ENCODE peak calls at places on chromosomes 1 and 21, in nine cellular contexts. W is activated CD4-positive, alpha-beta T cell treated with anti-CD3 and anti-CD28 coated beads, Interleukin-2, amount 50 U/mL, for 1 hour; H is stimulated activated effector memory CD8-positive, alpha-beta T cell treated with anti-CD3 and anti-CD28 coated beads, Interleukin-12 subunit alpha, Interleukin-12 subunit beta, amount 100 ng/mL, for 72 hours; R is AG09319; C is neuronal stem cell; M is cardiac fibroblast; Q is amniotic stem cell; N is trophoblast cell; J is Caki2. P is an unnamed sample.
A peak's percentile ranks its signal among the peaks of the same experiment; 100 is the strongest.

GRCh38 chr1:30413606-30414005 is 309.8 kb downstream of the MATN1 start:
- DNase-seq in R (no peak), M (no peak), N (no peak), C (no peak), Q (no peak), J (no peak), W (no peak), H (peak; percentile 32), P (no peak)

GRCh38 chr1:156504062-156504813 is 3.7 kb upstream of the MEF2D start:
- DNase-seq in H (no peak), N (no peak), W (no peak), R (no peak), C (no peak), Q (no peak), M (no peak), J (no peak), P (no peak)

GRCh38 chr1:180133193-180133592 is 21.5 kb upstream of the QSOX1 start:
- DNase-seq in H (no peak), W (no peak), N (no peak), J (no peak), Q (no peak), R (no peak), C (no peak), M (no peak), P (no peak)

GRCh38 chr1:98172578-98172977 is 251.7 kb upstream of the DPYD start:
- DNase-seq in N (no peak), C (no peak), H (no peak), W (no peak), Q (no peak), M (no peak), J (no peak), R (no peak), P (no peak)

GRCh38 chr1:209945377-209945776 is 7.4 kb downstream of the SYT14 start:
- DNase-seq in N (no peak), W (no peak), H (no peak), Q (no peak), M (no peak), R (no peak), J (no peak), C (no peak), P (no peak)

GRCh38 chr1:115975569-115976061 is 698 bp upstream of the SLC22A15 start:
- DNase-seq in W (no peak), H (no peak), N (no peak), M (no peak), R (no peak), C (no peak), Q (no peak), J (no peak), P (no peak)

GRCh38 chr1:1399870-1400575 is 888 bp upstream of the CCNL2 start:
- DNase-seq in Q (no peak), R (no peak), J (peak; percentile 19), M (peak; percentile 32), W (no peak), H (no peak), C (no peak), N (no peak), P (no peak)

GRCh38 chr1:202317941-202318925 is 23.5 kb downstream of the UBE2T start:
- DNase-seq in C (no peak), H (no peak), W (no peak), N (no peak), M (no peak), J (no peak), R (no peak), Q (no peak), P (no peak)

GRCh38 chr1:112056354-112056753 is 66.9 kb upstream of the KCND3 start:
- DNase-seq in Q (no peak), R (no peak), J (no peak), W (no peak), N (no peak), M (no peak), H (no peak), C (no peak), P (no peak)

GRCh38 chr1:67013573-67013972 is 40.4 kb downstream of the SLC35D1 start:
- DNase-seq in R (no peak), M (peak; percentile 65), C (no peak), Q (no peak), H (no peak), J (no peak), N (no peak), W (no peak), P (no peak)

GRCh38 chr21:16533692-16534407 is 804.1 kb downstream of the USP25 start:
- DNase-seq in N (no peak), C (no peak), H (no peak), J (no peak), R (no peak), W (no peak), Q (no peak), M (no peak), P (no peak)

GRCh38 chr1:195082183-195082582 is 1526.1 kb downstream of the KCNT2 start:
- DNase-seq in H (no peak), J (no peak), N (no peak), C (no peak), M (no peak), R (no peak), Q (no peak), W (no peak), P (no peak)

GRCh38 chr21:17783816-17784598 is 35.1 kb downstream of the C21orf91 start:
- DNase-seq in M (no peak), W (no peak), N (no peak), C (no peak), Q (no peak), J (no peak), R (no peak), H (no peak), P (no peak)

GRCh38 chr1:32774950-32775634 is 42.1 kb downstream of the YARS1 start:
- DNase-seq in W (no peak), J (peak; percentile 54), C (no peak), Q (no peak), M (peak; percentile 41), H (no peak), N (no peak), R (peak; percentile 37), P (no peak)

GRCh38 chr1:2594001-2594640 is 7.5 kb downstream of the PRXL2B start:
- DNase-seq in H (no peak), W (no peak), J (no peak), Q (no peak), C (no peak), N (no peak), M (peak; percentile 17), R (no peak), P (no peak)

GRCh38 chr1:58652351-58653184 is 47.3 kb downstream of the MYSM1 start:
- DNase-seq in H (peak; percentile 65), M (peak; percentile 88), N (peak; percentile 38), R (peak; percentile 67), Q (peak; percentile 67), J (peak; percentile 48), C (peak; percentile 52), W (peak; percentile 46), P (peak; percentile 33)

GRCh38 chr1:225451840-225452515 is 24.1 kb upstream of the LBR start:
- DNase-seq in Q (no peak), C (no peak), W (no peak), J (no peak), H (no peak), M (no peak), N (no peak), R (no peak), P (no peak)

GRCh38 chr1:84972377-84972987 is 24.4 kb downstream of the MCOLN2 start:
- DNase-seq in R (no peak), C (no peak), N (no peak), M (peak; percentile 43), H (no peak), W (no peak), Q (no peak), J (peak; percentile 46), P (no peak)

GRCh38 chr1:47901001-47901575 is 96.1 kb downstream of the TRABD2B start:
- DNase-seq in H (no peak), J (no peak), M (no peak), N (no peak), R (no peak), C (no peak), W (no peak), Q (no peak), P (no peak)

GRCh38 chr1:156295391-156295947 is at the start of gene GLMP:
- DNase-seq in C (no peak), W (peak; percentile 51), J (peak; percentile 50), Q (peak; percentile 17), M (peak; percentile 73), N (peak; percentile 33), H (peak; percentile 68), R (no peak), P (no peak)

GRCh38 chr1:206646504-206646903 is 11.2 kb downstream of the DYRK3 start:
- DNase-seq in C (no peak), Q (no peak), W (no peak), M (no peak), J (no peak), H (no peak), N (no peak), R (no peak), P (no peak)

GRCh38 chr1:86197206-86197855 is 40.8 kb upstream of the COL24A1 start:
- DNase-seq in Q (no peak), M (no peak), C (no peak), H (no peak), J (no peak), W (no peak), N (no peak), R (no peak), P (no peak)